ENCODE peak calls at places on chromosomes 1 and 21, in ten cellular contexts. A, B, P, F, M, G, S, V, L and K are unnamed samples.

GRCh38 chr1:246798606-246799496 is 74.6 kb downstream of the SCCPDH start:
- DNase-seq in A (no peak), B (no peak), P (no peak), F (no peak), M (no peak), G (no peak), S (no peak), V (no peak), L (no peak), K (no peak)

GRCh38 chr1:214880956-214881355 is 201.6 kb upstream of the KCNK2 start:
- DNase-seq in A (no peak), B (no peak), P (no peak), F (no peak), M (no peak), G (no peak), S (no peak), V (no peak), L (no peak), K (no peak)

GRCh38 chr1:44945992-44946391 is 40.4 kb downstream of the EIF2B3 start:
- DNase-seq in A (no peak), B (no peak), P (no peak), F (no peak), M (no peak), G (no peak), S (no peak), V (no peak), L (no peak), K (no peak)

GRCh38 chr1:36612121-36612520 is 129.4 kb upstream of the CSF3R start:
- DNase-seq in A (no peak), B (peak; percentile 34), P (no peak), F (no peak), M (no peak), G (no peak), S (no peak), V (no peak), L (no peak), K (no peak)

GRCh38 chr1:11929849-11930248 is 3.6 kb upstream of the KIAA2013 start:
- DNase-seq in A (no peak), B (peak; percentile 79), P (no peak), F (peak; percentile 53), M (peak; percentile 31), G (peak; percentile 62), S (peak; percentile 71), V (no peak), L (no peak), K (no peak)

GRCh38 chr1:15852036-15852827 is 4.7 kb downstream of the SPEN start:
- DNase-seq in A (no peak), B (no peak), P (no peak), F (no peak), M (no peak), G (no peak), S (peak; percentile 44), V (no peak), L (no peak), K (no peak)

GRCh38 chr1:1623631-1624442 is 8.1 kb upstream of the MMP23B start:
- DNase-seq in A (no peak), B (no peak), P (no peak), F (no peak), M (no peak), G (no peak), S (no peak), V (no peak), L (no peak), K (no peak)

GRCh38 chr1:118243269-118243668 is 58.2 kb upstream of the SPAG17 start:
- DNase-seq in A (no peak), B (no peak), P (no peak), F (no peak), M (no peak), G (no peak), S (no peak), V (no peak), L (no peak), K (no peak)

GRCh38 chr1:244210884-244211558 is 159.9 kb downstream of the ZBTB18 start:
- DNase-seq in A (peak; percentile 89), B (peak; percentile 16), P (peak; percentile 21), F (no peak), M (peak; percentile 38), G (no peak), S (no peak), V (peak; percentile 67), L (no peak), K (no peak)

GRCh38 chr21:28160378-28160777 is 832.3 kb downstream of the LTN1 start:
- DNase-seq in A (no peak), B (no peak), P (no peak), F (no peak), M (no peak), G (no peak), S (no peak), V (no peak), L (no peak), K (no peak)

GRCh38 chr21:44764319-44765230 is 37.0 kb downstream of the UBE2G2 start:
- DNase-seq in A (no peak), B (no peak), P (no peak), F (no peak), M (peak; percentile 91), G (no peak), S (no peak), V (peak; percentile 39), L (no peak), K (no peak)
- H3K4me1 ChIP-seq in A (peaks cover 12% of the 10 kb centered on the region), B (no peaks in the 10 kb centered on the region), P (peaks cover 29% of the 10 kb centered on the region), F (peaks cover 33% of the 10 kb centered on the region), M (peaks cover 65% of the 10 kb centered on the region), G (peaks cover 56% of the 10 kb centered on the region), S (no peaks in the 10 kb centered on the region), V (peaks cover 12% of the 10 kb centered on the region), L (peaks cover 19% of the 10 kb centered on the region), K (peaks cover 31% of the 10 kb centered on the region)

GRCh38 chr1:38611661-38612211 is 247.8 kb downstream of the RRAGC start:
- DNase-seq in A (no peak), B (no peak), P (no peak), F (no peak), M (no peak), G (no peak), S (no peak), V (no peak), L (no peak), K (no peak)
- H3K4me2 ChIP-seq in A (no peak overlapping the region), B (no peak overlapping the region), P (no peak overlapping the region), F (no peak overlapping the region), M (no peak overlapping the region), G (no peak overlapping the region), S (no peak overlapping the region), V (no peak overlapping the region), L (no peak overlapping the region), K (no peak overlapping the region)

GRCh38 chr21:42443181-42443785 is 39.6 kb downstream of the UBASH3A start:
- DNase-seq in A (no peak), B (no peak), P (no peak), F (no peak), M (no peak), G (no peak), S (no peak), V (no peak), L (no peak), K (no peak)
- H3K36me3 ChIP-seq in A (no peaks in the 10 kb centered on the region), B (no peaks in the 10 kb centered on the region), P (no peaks in the 10 kb centered on the region), F (no peaks in the 10 kb centered on the region), M (no peaks in the 10 kb centered on the region), G (no peaks in the 10 kb centered on the region), S (no peaks in the 10 kb centered on the region), V (no peaks in the 10 kb centered on the region), L (no peaks in the 10 kb centered on the region), K (no peaks in the 10 kb centered on the region)

GRCh38 chr1:40625476-40626382 is 39.8 kb downstream of the RIMS3 start:
- DNase-seq in A (no peak), B (no peak), P (no peak), F (peak; percentile 86), M (no peak), G (no peak), S (peak; percentile 21), V (no peak), L (no peak), K (no peak)

GRCh38 chr1:40628903-40629292 is 36.6 kb downstream of the RIMS3 start:
- DNase-seq in A (no peak), B (no peak), P (no peak), F (peak; percentile 83), M (no peak), G (no peak), S (no peak), V (no peak), L (peak; percentile 66), K (no peak)

GRCh38 chr1:40625076-40625475 is 40.4 kb downstream of the RIMS3 start:
- DNase-seq in A (peak; percentile 33), B (peak; percentile 33), P (no peak), F (peak; percentile 37), M (no peak), G (peak; percentile 18), S (no peak), V (peak; percentile 38), L (no peak), K (no peak)

GRCh38 chr1:40627987-40628902 is 37.2 kb downstream of the RIMS3 start:
- DNase-seq in A (no peak), B (no peak), P (no peak), F (peak; percentile 84), M (no peak), G (no peak), S (no peak), V (no peak), L (peak; percentile 65), K (no peak)

GRCh38 chr1:40626383-40626770 is 39.1 kb downstream of the RIMS3 start:
- DNase-seq in A (no peak), B (no peak), P (no peak), F (no peak), M (no peak), G (no peak), S (no peak), V (no peak), L (no peak), K (no peak)
- H3K4me1 ChIP-seq in A (no peaks in the 10 kb centered on the region), B (no peaks in the 10 kb centered on the region), P (peaks cover 2% of the 10 kb centered on the region), F (peaks cover 33% of the 10 kb centered on the region), M (peaks cover 12% of the 10 kb centered on the region), G (peaks cover 9% of the 10 kb centered on the region), S (no peaks in the 10 kb centered on the region), V (no peaks in the 10 kb centered on the region), L (peaks cover 17% of the 10 kb centered on the region), K (peaks cover 16% of the 10 kb centered on the region)

DNA sequence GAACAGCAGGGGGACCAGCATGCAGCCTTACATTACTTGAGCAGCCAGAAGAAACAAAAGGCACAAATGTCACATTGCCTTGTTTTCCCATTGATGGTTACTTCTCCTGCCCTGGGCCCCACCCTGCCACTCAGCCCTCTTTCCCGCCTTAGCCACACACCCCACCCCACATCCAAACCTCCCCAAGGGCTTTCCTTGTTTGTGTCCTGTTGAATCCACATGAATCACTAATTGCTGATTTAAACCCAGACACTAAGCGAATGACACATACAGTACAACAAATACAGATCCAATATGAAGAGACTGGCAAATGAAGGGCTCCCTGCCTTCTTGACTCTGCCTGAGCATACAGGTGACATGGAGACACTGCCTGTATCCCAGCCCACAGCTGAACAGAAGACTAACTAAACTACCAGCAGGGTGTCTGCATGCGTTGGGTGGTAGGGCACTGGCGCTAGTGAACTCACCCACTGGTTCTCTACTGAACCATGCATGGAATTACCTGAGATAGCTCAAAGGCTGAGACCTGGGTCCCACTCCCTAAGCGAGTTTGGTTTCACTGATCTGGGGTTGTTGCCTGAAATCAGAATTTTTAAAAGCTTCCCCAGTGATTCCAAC is 3.1 kb downstream of the IGSF3 start:
- DNase-seq in A (no peak), B (no peak), P (no peak), F (no peak), M (no peak), G (no peak), S (no peak), V (no peak), L (peak; percentile 52), K (no peak)
- H3K4me2 ChIP-seq in A (no peak overlapping the region), B (peak overlapping the region; percentile 98), P (no peak overlapping the region), F (no peak overlapping the region), M (no peak overlapping the region), G (no peak overlapping the region), S (no peak overlapping the region), V (no peak overlapping the region), L (peak overlapping the region; percentile 88), K (peak overlapping the region; percentile 84)